ENCODE peak calls at places on chromosomes 11 and 22, in five cellular contexts. O, X, I, A and W are unnamed samples.

GRCh38 chr11:73366265-73366610 is 10.0 kb upstream of the RELT start:
- DNase-seq in X (no peak), I (no peak), A (no peak), O (no peak), W (no peak)

GRCh38 chr11:2575611-2576051 is 124.2 kb downstream of the KCNQ1OT1 start:
- DNase-seq in A (no peak), X (peak), O (peak), I (no peak), W (peak)

GRCh38 chr11:74418509-74418895 is 20.3 kb upstream of the PGM2L1 start:
- DNase-seq in I (no peak), O (no peak), X (no peak), A (no peak), W (no peak)

GRCh38 chr11:134516529-134516928 is 104.5 kb upstream of the B3GAT1 start:
- DNase-seq in X (peak), O (no peak), A (no peak), I (peak), W (peak)

GRCh38 chr11:74325649-74326645 is 14.5 kb upstream of the P4HA3 start:
- DNase-seq in I (peak), X (peak), A (peak), O (peak), W (peak)

GRCh38 chr22:41526802-41527799 is 17.2 kb downstream of the POLR3H start:
- DNase-seq in A (peak), I (peak), X (peak), O (peak), W (peak)

GRCh38 chr22:36002861-36003260 is 25.8 kb downstream of the RBFOX2 start:
- DNase-seq in A (no peak), O (no peak), X (no peak), I (no peak), W (no peak)

GRCh38 chr22:45163074-45163416 is 680 bp upstream of the NUP50 start:
- DNase-seq in A (no peak), O (peak), X (peak), I (peak), W (no peak)

GRCh38 chr22:44142421-44143116 is 38.2 kb upstream of the PARVG start:
- DNase-seq in X (no peak), I (peak), A (no peak), O (no peak), W (no peak)

GRCh38 chr11:125428486-125429173 is 67.4 kb downstream of the FEZ1 start:
- DNase-seq in X (no peak), O (no peak), I (no peak), A (no peak), W (no peak)

GRCh38 chr11:116371146-116371545 is 401.6 kb downstream of the BUD13 start:
- DNase-seq in X (no peak), A (no peak), O (no peak), I (no peak), W (no peak)

GRCh38 chr11:18700375-18700774 is 1.8 kb downstream of the TMEM86A start:
- DNase-seq in X (no peak), O (peak), A (no peak), I (peak), W (no peak)

GRCh38 chr11:68383976-68384501 is 71.6 kb downstream of the LRP5 start:
- DNase-seq in X (peak), A (peak), I (peak), O (peak), W (no peak)

GRCh38 chr22:19176175-19176630 is 2.3 kb downstream of the SLC25A1 start:
- DNase-seq in X (no peak), A (no peak), O (no peak), I (no peak), W (no peak)

GRCh38 chr22:46012182-46012880 is 35.4 kb upstream of the WNT7B start:
- DNase-seq in A (no peak), X (peak), I (peak), O (peak), W (peak)

GRCh38 chr11:9210224-9210921 is 54.8 kb downstream of the DENND5A start:
- DNase-seq in O (no peak), A (no peak), I (no peak), X (no peak), W (no peak)
- TF ChIP-seq EP300 in O (no peak), A (no peak), I (no peak), X (no peak), W (no peak)

GRCh38 chr22:32205974-32206773 is 1.3 kb upstream of the RFPL2 start:
- DNase-seq in X (no peak), O (no peak), A (no peak), I (no peak), W (no peak)

GRCh38 chr22:32206774-32207758 is 2.2 kb upstream of the RFPL2 start:
- DNase-seq in O (no peak), I (no peak), A (peak), X (peak), W (no peak)

GRCh38 chr22:32203181-32204105 is 1.4 kb downstream of the RFPL2 start:
- DNase-seq in I (no peak), A (no peak), O (no peak), X (no peak), W (no peak)

GRCh38 chr22:32204211-32204855 is 540 bp downstream of the RFPL2 start:
- DNase-seq in O (no peak), A (no peak), I (no peak), X (no peak), W (no peak)

DNA sequence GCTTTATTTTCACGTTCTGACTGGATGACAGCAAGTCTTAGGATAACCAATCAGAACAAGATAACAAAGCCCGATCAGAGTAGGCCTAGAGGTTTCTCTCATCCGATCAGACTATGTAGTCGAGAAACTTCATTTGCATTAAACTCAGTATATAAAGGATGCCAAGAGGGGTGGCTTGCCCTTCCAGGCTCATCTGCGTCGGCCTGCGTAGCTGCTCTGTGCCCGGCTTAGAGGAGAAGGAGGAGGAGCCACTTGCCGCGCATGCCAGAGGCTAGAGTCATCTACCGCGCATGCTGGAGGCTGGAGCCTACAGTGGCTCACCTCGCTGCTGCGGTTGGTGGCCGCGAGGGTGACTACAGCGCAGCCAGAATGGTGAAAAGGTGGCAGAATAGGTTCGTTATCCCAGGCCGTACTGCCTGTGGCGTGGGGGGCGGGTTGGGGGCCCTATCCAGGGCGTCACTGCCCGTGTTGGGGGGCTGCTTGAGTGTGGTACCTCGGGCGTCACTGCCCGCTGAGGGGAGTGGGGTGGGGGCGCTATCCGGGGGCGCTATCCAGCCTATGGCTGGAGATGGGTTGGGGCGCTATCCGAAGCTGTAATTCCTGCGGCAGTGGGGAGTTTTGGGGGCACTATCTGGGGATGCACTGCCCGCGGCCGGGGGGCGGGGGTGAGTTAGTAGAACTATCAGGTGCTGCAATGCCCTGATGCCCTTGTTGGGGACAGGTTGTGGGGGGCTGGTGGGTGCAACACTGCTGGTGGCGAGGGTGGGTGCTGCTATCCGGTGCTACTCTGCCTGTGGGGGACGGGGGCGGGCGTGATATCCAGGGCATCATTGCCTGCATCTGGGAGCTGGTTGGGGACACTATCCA is at the start of gene RFPL2:
- DNase-seq in A (no peak), I (no peak), X (peak), O (no peak), W (no peak)
- TF ChIP-seq POLR2A in A (no peak), I (no peak), X (no peak), O (no peak), W (no peak)

GRCh38 chr22:50465531-50465930 is 9.3 kb downstream of the SBF1 start:
- DNase-seq in X (no peak), A (no peak), I (no peak), O (no peak), W (no peak)

GRCh38 chr22:50465066-50465465 is 9.8 kb downstream of the SBF1 start:
- DNase-seq in A (no peak), I (no peak), X (no peak), O (no peak), W (no peak)

GRCh38 chr22:50463188-50463900 is 11.5 kb downstream of the SBF1 start:
- DNase-seq in I (no peak), O (no peak), A (no peak), X (no peak), W (no peak)

GRCh38 chr22:50461979-50462540 is 12.8 kb downstream of the SBF1 start:
- DNase-seq in I (no peak), O (no peak), X (no peak), A (no peak), W (no peak)

GRCh38 chr22:50464451-50464850 is 10.4 kb downstream of the SBF1 start:
- DNase-seq in O (no peak), X (no peak), A (no peak), I (no peak), W (no peak)
- H3K27ac ChIP-seq in O (no peak), X (no peak), A (no peak), I (no peak), W (no peak)

DNA sequence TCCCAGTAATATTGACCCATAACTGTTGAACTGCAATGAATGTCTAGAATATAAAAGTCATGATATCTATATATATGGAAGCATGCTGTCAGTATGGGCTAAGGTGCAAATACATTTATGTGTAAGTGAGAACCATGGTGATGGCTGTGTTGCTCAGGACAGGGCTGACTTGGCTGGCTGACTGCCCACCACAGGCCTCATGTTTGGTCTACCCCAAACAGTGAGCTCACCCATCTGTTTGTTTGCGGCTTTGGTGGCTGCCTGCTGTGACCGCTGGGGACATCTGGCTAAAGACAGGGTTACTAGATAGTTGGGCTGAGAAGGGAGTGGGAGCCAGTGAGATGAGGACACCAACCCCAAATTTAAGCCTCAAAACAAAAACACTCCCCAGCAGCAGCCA is 6.3 kb downstream of the CD44 start:
- DNase-seq in X (peak), I (no peak), A (peak), O (no peak), W (no peak)
- TF ChIP-seq EP300 in X (no peak), I (no peak), A (no peak), O (no peak), W (no peak)

GRCh38 chr11:65598258-65598699 is 2.7 kb upstream of the KCNK7 start:
- DNase-seq in A (no peak), O (no peak), I (no peak), X (no peak), W (no peak)
- TF ChIP-seq POLR2A in A (no peak), O (no peak), I (no peak), X (no peak), W (no peak)

GRCh38 chr11:19767691-19768151 is 55.1 kb downstream of the NAV2 start:
- DNase-seq in X (no peak), I (no peak), A (no peak), O (no peak), W (no peak)

GRCh38 chr11:19769820-19770219 is 57.2 kb downstream of the NAV2 start:
- DNase-seq in A (no peak), X (no peak), O (no peak), I (no peak), W (no peak)

GRCh38 chr11:19770277-19770676 is 57.6 kb downstream of the NAV2 start:
- DNase-seq in O (no peak), I (no peak), A (no peak), X (no peak), W (no peak)

GRCh38 chr11:19768197-19768596 is 55.6 kb downstream of the NAV2 start:
- DNase-seq in X (no peak), A (no peak), O (no peak), I (no peak), W (no peak)

GRCh38 chr11:19768815-19769214 is 56.2 kb downstream of the NAV2 start:
- DNase-seq in I (no peak), X (no peak), O (no peak), A (no peak), W (no peak)
- H3K27ac ChIP-seq in I (peak), X (no peak), O (no peak), A (no peak), W (no peak)

DNA sequence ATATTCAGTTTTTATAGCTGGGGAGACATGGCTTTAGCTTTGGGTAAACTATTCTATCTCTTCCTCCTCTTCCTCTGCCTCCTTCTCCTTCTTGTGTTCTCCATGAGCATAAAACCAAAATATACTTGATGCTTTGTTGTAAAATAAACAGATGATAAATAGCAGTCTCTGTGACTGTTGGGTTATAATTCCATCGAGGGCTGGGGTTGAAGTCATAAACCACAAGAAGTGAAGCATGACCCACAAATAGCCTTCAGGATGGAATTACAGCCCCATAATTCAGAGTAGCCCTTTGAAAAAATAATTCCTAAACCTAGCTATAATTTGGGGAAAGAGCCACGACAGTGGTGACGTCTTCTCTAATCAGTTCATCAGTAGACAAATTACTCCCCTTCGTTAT is 177.7 kb downstream of the SNX19 start:
- DNase-seq in I (no peak), O (no peak), X (no peak), A (no peak), W (no peak)
- TF ChIP-seq EP300 in I (no peak), O (no peak), X (no peak), A (no peak), W (no peak)

GRCh38 chr11:77403228-77403627 is 70.7 kb downstream of the PAK1 start:
- DNase-seq in I (no peak), A (no peak), X (no peak), O (no peak), W (no peak)

GRCh38 chr11:77400306-77400705 is 73.6 kb downstream of the PAK1 start:
- DNase-seq in I (no peak), A (no peak), X (no peak), O (no peak), W (no peak)

GRCh38 chr11:77400775-77401469 is 73.0 kb downstream of the PAK1 start:
- DNase-seq in I (no peak), A (no peak), O (no peak), X (no peak), W (no peak)

GRCh38 chr11:77401486-77402217 is 72.2 kb downstream of the PAK1 start:
- DNase-seq in I (no peak), O (no peak), X (no peak), A (no peak), W (no peak)

DNA sequence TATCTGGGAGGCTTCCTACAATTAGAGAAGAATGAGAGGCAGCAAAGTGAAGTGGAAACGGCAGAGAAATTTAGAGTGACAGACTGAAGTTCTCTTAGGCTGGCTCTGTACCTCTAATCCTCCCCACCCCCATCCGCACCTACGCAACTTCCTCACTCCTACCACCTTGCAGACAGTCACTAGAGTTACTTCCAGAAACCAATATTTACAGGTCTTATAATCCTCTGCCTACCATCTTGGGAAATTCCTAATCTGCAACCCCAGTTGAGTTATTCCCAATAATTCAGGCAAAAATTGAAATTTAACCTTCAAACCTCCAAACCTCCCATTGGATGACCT is 71.7 kb downstream of the PAK1 start:
- DNase-seq in O (no peak), I (no peak), X (no peak), A (no peak), W (no peak)
- TF ChIP-seq POLR2A in O (no peak), I (no peak), X (no peak), A (no peak), W (no peak)

GRCh38 chr22:17990942-17991341 is 33.4 kb downstream of the MICAL3 start:
- DNase-seq in I (peak), A (no peak), X (no peak), O (no peak), W (no peak)
- H3K27ac ChIP-seq in I (peak), A (no peak), X (no peak), O (no peak), W (no peak)